ENCODE peak calls at places on chromosomes 16 and 17, in six cellular contexts. B is thyroid gland, U is stomach, L is K562, J is esophagus squamous epithelium, P is heart left ventricle. C is an unnamed sample.

GRCh38 chr17:72974605-72975232 is 117.8 kb downstream of the SLC39A11 start:
- DNase-seq in B (no peak), U (no peak), L (no peak), J (no peak), P (no peak), C (no peak)

GRCh38 chr16:19771796-19772195 is 53.7 kb downstream of the IQCK start:
- DNase-seq in B (no peak), U (no peak), L (no peak), J (no peak), P (no peak), C (no peak)

GRCh38 chr16:77788196-77789084 is at the start of gene VAT1L:
- DNase-seq in B (peak), U (no peak), L (peak), J (no peak), P (no peak), C (peak)

GRCh38 chr16:72125635-72126428 is 32.2 kb downstream of the DHX38 start:
- DNase-seq in B (no peak), U (no peak), L (no peak), J (no peak), P (no peak), C (no peak)

GRCh38 chr17:72223816-72224215 is 103.0 kb downstream of the SOX9 start:
- DNase-seq in B (no peak), U (no peak), L (no peak), J (no peak), P (no peak), C (no peak)

GRCh38 chr16:84177740-84178070 is 9.2 kb downstream of the TAF1C start:
- DNase-seq in B (no peak), U (no peak), L (no peak), J (no peak), P (no peak), C (no peak)

GRCh38 chr16:57012353-57012752 is 23.0 kb downstream of the NLRC5 start:
- DNase-seq in B (no peak), U (no peak), L (no peak), J (no peak), P (no peak), C (no peak)

GRCh38 chr16:86874141-86874540 is 295.8 kb downstream of the FOXL1 start:
- DNase-seq in B (no peak), U (no peak), L (peak), J (no peak), P (no peak), C (peak)

GRCh38 chr17:68821860-68822693 is 133.1 kb downstream of the ABCA8 start:
- DNase-seq in B (no peak), U (no peak), L (no peak), J (no peak), P (no peak), C (peak)

GRCh38 chr17:231191-231965 is 49.9 kb upstream of the DOC2B start:
- DNase-seq in B (no peak), U (no peak), L (no peak), J (no peak), P (no peak), C (no peak)

GRCh38 chr17:75178453-75178852 is 4.3 kb downstream of the SUMO2 start:
- DNase-seq in B (no peak), U (no peak), L (no peak), J (no peak), P (no peak), C (no peak)

GRCh38 chr16:69013991-69014390 is 91.5 kb upstream of the HAS3 start:
- DNase-seq in B (no peak), U (no peak), L (no peak), J (no peak), P (no peak), C (no peak)

GRCh38 chr17:32486701-32487459 is at the start of gene CDK5R1:
- DNase-seq in B (peak), U (peak), L (peak), J (no peak), P (peak), C (peak)

GRCh38 chr17:56629450-56630187 is 36.1 kb downstream of the NOG start:
- DNase-seq in B (no peak), U (no peak), L (peak), J (no peak), P (no peak), C (peak)

GRCh38 chr17:61203765-61204164 is 195.9 kb upstream of the TBX2 start:
- DNase-seq in B (peak), U (no peak), L (no peak), J (no peak), P (no peak), C (no peak)

GRCh38 chr17:77771998-77772397 is 186.5 kb upstream of the TNRC6C start:
- DNase-seq in B (no peak), U (no peak), L (no peak), J (no peak), P (no peak), C (no peak)

GRCh38 chr16:72426416-72426815 is 254.5 kb upstream of the PMFBP1 start:
- DNase-seq in B (no peak), U (no peak), L (no peak), J (no peak), P (no peak), C (no peak)

GRCh38 chr17:16040710-16041251 is 41.2 kb downstream of the TTC19 start:
- DNase-seq in B (no peak), U (peak), L (no peak), J (no peak), P (no peak), C (no peak)

GRCh38 chr16:67104061-67104460 is 5.7 kb upstream of the PHAF1 start:
- DNase-seq in B (peak), U (no peak), L (peak), J (no peak), P (no peak), C (no peak)

GRCh38 chr16:57473906-57474305 is 11.4 kb downstream of the POLR2C start:
- DNase-seq in B (no peak), U (no peak), L (no peak), J (no peak), P (no peak), C (no peak)

GRCh38 chr17:66175892-66176291 is 16.0 kb downstream of the CEP112 start:
- DNase-seq in B (no peak), U (no peak), L (no peak), J (no peak), P (no peak), C (no peak)

GRCh38 chr17:14942511-14943185 is 322.5 kb downstream of the PMP22 start:
- DNase-seq in B (no peak), U (no peak), L (no peak), J (no peak), P (no peak), C (no peak)

GRCh38 chr17:59851431-59852375 is 41.0 kb downstream of the TUBD1 start:
- DNase-seq in B (no peak), U (peak), L (peak), J (no peak), P (no peak), C (no peak)

GRCh38 chr16:20510323-20510722 is 59.0 kb downstream of the ACSM2A start:
- DNase-seq in B (no peak), U (no peak), L (no peak), J (no peak), P (peak), C (no peak)

GRCh38 chr16:83771306-83771942 is 36.4 kb upstream of the HSBP1 start:
- DNase-seq in B (peak), U (peak), L (no peak), J (no peak), P (peak), C (no peak)

DNA sequence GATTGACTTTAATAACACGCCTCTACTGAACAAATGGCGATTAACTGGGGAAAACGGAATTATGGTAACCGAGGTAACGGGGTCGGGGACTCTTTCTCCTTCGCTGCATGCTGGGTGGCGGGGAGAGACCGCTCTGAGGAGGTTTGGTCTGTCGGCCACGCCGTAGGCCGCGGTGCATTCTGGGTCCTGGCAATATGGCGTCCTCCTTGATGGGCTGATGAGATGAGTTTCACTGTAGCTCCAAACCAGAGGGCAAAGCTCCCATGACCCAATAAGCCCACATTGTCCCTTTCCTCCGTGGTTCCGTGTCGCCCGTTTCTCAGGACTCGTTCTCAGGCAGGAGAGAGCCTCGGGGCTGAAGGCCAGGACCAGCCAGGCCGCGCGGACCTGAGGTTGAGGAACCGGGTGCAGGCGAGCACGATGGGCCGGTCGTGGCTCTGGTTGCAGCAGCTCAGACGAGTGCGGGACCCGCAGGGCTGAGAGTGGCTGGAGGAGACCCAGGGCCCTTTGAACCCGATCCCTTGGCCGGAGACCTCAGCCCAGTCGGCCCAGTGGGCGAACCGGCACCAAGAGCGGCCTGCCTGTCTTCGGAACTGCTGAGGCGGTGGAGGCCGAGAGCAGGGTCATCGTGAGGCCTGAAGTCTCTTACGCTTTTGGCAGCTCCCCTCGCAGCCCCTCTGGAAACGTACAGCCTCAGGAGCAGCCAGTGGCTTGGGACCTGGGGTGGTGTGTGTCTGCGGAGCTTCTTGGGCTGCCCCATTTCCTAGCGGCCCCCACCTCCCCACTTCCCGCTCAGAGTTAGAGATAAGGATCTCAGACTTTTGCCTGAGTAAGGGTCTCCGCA is at the start of gene RPTOR:
- DNase-seq in B (peak), U (peak), L (peak), J (peak), P (peak), C (peak)
- TF ChIP-seq POLR2A in B (peak), U (no peak), L (peak), J (no peak), P (no peak), C (peak)

DNA sequence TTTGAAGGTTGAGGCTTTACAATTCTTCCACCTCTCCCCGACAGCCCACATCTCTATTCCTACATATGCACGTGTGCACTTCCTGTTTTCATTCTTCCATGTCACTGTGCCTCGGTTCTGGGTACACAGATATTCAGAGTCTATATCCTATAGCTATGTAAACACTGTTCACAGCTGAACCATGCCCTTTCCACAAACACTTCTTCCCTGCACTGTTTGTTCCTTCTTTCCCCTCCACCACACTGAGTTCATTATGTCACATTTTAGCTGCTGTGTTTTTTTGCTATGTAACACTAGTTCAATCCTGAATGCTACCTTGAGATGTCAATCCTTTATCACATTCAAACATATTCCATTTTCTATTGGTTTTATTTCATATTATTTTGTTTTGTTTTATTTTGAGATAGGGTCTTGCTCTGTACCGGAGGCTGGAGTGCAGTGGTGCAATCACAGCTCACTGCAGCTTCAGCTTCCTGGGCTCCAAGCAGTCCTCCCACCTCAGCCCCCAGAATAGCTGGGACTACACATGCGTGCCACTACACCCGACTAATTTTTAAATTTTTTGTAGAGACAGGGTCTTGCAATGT is 17.0 kb upstream of the MAPK3 start:
- DNase-seq in B (no peak), U (no peak), L (no peak), J (no peak), P (no peak), C (no peak)
- TF ChIP-seq POLR2A in B (no peak), U (no peak), L (no peak), J (no peak), P (no peak), C (no peak)

DNA sequence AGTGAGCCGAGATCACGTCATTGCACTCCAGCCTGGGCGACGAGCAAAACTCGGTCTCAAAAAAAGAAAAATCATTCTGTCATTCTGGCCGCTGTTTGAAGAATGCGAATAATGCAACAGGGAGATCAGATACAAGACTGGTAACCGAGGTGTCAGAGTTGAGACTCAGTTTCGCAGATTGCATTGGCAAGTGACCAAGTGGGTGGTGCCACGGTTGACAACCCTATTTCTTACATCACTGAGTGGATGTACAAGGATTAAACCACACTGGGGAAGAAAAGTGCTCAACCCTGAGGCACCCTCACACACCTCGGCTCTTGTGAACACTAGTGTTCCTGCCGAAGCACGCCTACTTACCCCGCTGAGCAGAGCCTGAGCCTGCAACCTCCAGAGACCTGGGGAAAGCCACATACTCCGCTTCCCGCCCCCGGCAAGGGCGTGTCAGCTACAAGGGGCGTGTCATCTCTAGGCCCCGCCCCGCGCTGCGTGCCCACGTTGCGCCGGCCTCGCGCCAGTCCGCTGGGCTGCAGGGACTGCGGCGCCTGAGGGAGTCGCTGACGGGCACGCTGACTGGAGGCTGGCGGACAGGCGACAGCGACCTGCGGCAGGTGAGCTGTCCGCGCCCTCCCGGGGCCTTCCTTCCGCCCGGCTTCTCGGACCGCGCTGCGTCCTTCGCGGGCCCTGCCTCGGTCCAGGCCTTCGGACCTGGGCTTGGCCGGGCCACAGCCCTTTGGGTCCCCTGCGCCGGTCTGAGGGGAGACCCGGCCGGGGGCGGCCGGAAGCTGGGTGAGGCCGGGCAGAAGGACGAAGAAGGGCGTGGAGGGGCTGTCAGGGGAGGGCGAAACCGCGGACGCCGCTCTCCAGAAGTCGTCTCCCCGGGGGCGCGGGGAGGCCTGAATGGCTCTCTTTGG is at the start of gene HMOX2:
- DNase-seq in B (peak), U (peak), L (peak), J (peak), P (peak), C (peak)
- TF ChIP-seq POLR2A in B (peak), U (peak), L (peak), J (peak), P (peak), C (peak)

GRCh38 chr16:11170696-11171447 is 85.1 kb downstream of the SOCS1 start:
- DNase-seq in B (no peak), U (no peak), L (no peak), J (no peak), P (no peak), C (no peak)
- TF ChIP-seq POLR2A in B (no peak), U (no peak), L (no peak), J (no peak), P (no peak), C (no peak)

DNA sequence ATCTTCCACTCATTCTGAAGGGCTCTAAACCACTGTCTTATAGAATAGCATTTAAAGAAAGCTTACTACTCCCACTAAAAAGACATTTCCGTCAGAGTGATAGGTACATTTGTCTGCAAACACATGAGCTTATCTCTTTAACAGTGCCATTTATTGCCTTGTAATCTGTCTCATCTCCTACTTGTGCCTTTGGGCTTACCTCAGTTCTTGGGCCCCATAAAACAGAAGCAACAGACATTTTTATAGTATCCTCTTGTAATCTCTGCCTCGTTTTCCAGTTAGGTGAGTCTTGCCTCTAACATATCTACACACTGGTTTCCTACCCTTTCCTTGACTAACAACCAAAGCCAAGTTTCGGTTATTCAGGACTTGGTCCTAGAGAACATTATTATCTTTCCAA is 681.4 kb upstream of the KIF2B start:
- DNase-seq in B (no peak), U (no peak), L (no peak), J (no peak), P (no peak), C (no peak)
- TF ChIP-seq POLR2A in B (no peak), U (no peak), L (no peak), J (no peak), P (no peak), C (no peak)

DNA sequence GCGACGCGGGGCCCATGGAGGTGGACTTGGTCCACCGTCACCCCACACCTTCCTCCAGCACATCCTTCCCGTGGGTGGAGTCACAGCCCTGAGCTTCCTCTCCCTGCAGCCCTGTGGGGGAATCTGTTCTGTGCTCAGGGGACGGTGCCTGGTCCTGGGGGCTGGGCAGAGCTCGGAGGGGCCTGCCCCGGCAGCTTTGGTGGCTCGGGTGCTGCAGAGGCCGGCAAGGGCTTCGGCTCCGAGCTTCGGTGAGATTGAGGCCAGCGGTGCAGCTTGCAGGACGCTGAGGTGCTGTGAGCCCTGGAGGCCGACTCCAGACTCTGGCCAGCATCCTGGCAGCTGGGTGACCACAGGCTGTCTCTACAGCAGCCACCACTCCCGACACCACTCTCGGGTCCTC is 36.4 kb downstream of the METRNL start:
- DNase-seq in B (no peak), U (no peak), L (no peak), J (no peak), P (no peak), C (no peak)
- TF ChIP-seq POLR2A in B (no peak), U (no peak), L (no peak), J (no peak), P (no peak), C (no peak)

GRCh38 chr17:4945944-4946280 is 2.4 kb downstream of the PFN1 start:
- DNase-seq in B (no peak), U (no peak), L (no peak), J (no peak), P (no peak), C (no peak)

GRCh38 chr17:4944554-4945175 is 3.7 kb downstream of the PFN1 start:
- DNase-seq in B (no peak), U (no peak), L (no peak), J (no peak), P (no peak), C (no peak)

GRCh38 chr17:4946312-4946976 is 1.9 kb downstream of the PFN1 start:
- DNase-seq in B (no peak), U (no peak), L (no peak), J (no peak), P (no peak), C (no peak)

GRCh38 chr17:4944163-4944553 is 4.1 kb downstream of the RNF167 start:
- DNase-seq in B (no peak), U (no peak), L (no peak), J (no peak), P (no peak), C (no peak)

DNA sequence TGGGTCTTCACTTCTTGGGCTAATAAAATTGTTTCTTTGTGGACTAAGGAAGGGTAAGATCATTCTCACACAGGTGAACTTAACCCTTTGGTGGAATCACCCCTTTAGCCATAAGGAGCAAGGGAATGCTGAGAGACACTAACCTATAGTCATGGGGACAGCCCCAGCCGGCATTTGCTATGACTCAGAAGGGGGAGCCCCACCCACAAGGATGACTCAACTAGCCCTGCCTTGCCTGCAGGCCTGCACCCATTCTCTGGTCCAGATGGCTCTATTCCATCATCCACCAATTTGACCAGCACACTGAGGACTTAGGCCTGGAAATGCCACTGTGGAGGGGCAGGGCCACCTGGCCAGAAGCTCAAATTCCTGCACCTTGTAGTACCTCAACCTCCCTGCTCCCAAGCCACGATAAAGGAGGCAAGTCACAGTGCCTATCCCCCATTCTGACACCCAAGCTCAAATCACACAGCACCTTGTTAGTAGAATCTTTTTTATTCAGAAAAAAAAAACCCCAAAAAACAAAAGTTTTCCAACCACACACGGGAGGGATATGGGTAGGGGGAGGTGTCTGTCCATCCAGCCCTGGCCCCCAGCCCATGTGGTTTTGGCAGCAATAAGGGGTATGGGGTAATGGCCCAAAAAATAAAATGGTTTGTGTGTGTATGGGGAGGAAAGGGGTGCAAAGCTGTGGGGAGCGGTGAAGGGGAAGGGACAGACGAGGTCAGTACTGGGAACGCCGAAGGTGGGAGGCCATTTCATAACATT is 3.0 kb downstream of the PFN1 start:
- DNase-seq in B (peak), U (peak), L (peak), J (no peak), P (peak), C (peak)
- TF ChIP-seq POLR2A in B (no peak), U (no peak), L (peak), J (no peak), P (peak), C (peak)

C was measured in H54.